ENCODE peak calls at places on chromosomes 13 and 19, in eight cellular contexts. N is central memory CD4-positive, alpha-beta T cell; U is cardiac fibroblast; O is activated T-cell treated with anti-CD3 and anti-CD28 coated beads for 1 hour; V is erythroblast; E is iris pigment epithelial cell; S is WTC11; B is stimulated activated naive B cell treated with anti-CD40 and anti-IgM and Interleukin-4, amounts not matched to agents 10 μg/mL and 1 μg/mL and 100 μg/mL, for 72 hours. W is an unnamed sample.

GRCh38 chr19:32819415-32820400 is 49.9 kb downstream of the SLC7A9 start:
- DNase-seq in E (no peak), N (no peak), O (no peak), B (peak; percentile 4), U (no peak), S (no peak), V (no peak), W (no peak)

GRCh38 chr19:35236638-35237400 is 8.3 kb upstream of the FAM187B start:
- DNase-seq in U (no peak), V (no peak), B (no peak), O (no peak), N (no peak), S (no peak), E (no peak), W (no peak)

GRCh38 chr19:41540041-41540695 is 35.8 kb upstream of the CEACAM21 start:
- DNase-seq in B (no peak), O (no peak), E (no peak), S (no peak), N (no peak), U (no peak), V (no peak), W (no peak)

GRCh38 chr19:53662209-53662608 is 30.4 kb downstream of the DPRX start:
- DNase-seq in U (no peak), E (no peak), N (no peak), B (no peak), O (no peak), S (no peak), V (no peak), W (no peak)

GRCh38 chr13:23656637-23657036 is 86.4 kb downstream of the TNFRSF19 start:
- DNase-seq in N (no peak), U (peak; percentile 51), O (no peak), S (no peak), B (no peak), E (peak; percentile 78), V (no peak), W (no peak)

GRCh38 chr19:43711751-43712355 is 4.0 kb upstream of the IRGC start:
- DNase-seq in U (no peak), N (no peak), B (no peak), V (no peak), E (no peak), O (no peak), S (no peak), W (no peak)

GRCh38 chr13:109212630-109213029 is 573.8 kb downstream of the IRS2 start:
- DNase-seq in V (no peak), O (no peak), S (no peak), U (no peak), B (no peak), E (no peak), N (no peak), W (no peak)

GRCh38 chr19:37551123-37551993 is 43.2 kb downstream of the ZNF571 start:
- DNase-seq in B (peak; percentile 79), N (peak; percentile 73), S (peak; percentile 49), U (peak; percentile 73), V (peak; percentile 73), O (peak; percentile 7), E (peak; percentile 71), W (peak; percentile 44)

GRCh38 chr19:31586282-31586681 is 237.0 kb upstream of the TSHZ3 start:
- DNase-seq in B (no peak), N (no peak), S (no peak), V (no peak), E (peak; percentile 10), U (no peak), O (no peak), W (no peak)

GRCh38 chr13:50277906-50278305 is 262.7 kb downstream of the KCNRG start:
- DNase-seq in U (no peak), N (no peak), V (no peak), E (no peak), O (no peak), B (no peak), S (no peak), W (no peak)

GRCh38 chr13:36360863-36361262 is 14.7 kb upstream of the SPART start:
- DNase-seq in B (no peak), O (no peak), V (no peak), N (no peak), E (no peak), U (no peak), S (no peak), W (no peak)

GRCh38 chr19:676343-677105 is at the start of gene FSTL3:
- DNase-seq in N (no peak), V (no peak), B (no peak), U (peak; percentile 47), O (no peak), E (peak; percentile 24), S (no peak), W (no peak)

GRCh38 chr19:10074153-10074552 is 12.0 kb upstream of the SHFL start:
- DNase-seq in U (peak; percentile 27), O (peak; percentile 18), B (no peak), V (peak; percentile 74), E (peak; percentile 38), N (peak; percentile 56), S (no peak), W (peak; percentile 34)

GRCh38 chr13:41544824-41545707 is 87.7 kb downstream of the RGCC start:
- DNase-seq in E (peak; percentile 32), N (no peak), S (no peak), V (no peak), U (no peak), O (no peak), B (no peak), W (no peak)

GRCh38 chr13:60613080-60613479 is 216.1 kb downstream of the TDRD3 start:
- DNase-seq in B (no peak), V (no peak), S (no peak), E (no peak), U (no peak), N (no peak), O (no peak), W (no peak)

GRCh38 chr13:94232161-94232560 is 247.3 kb downstream of the DCT start:
- DNase-seq in B (no peak), O (no peak), N (no peak), V (no peak), E (no peak), S (no peak), U (no peak), W (no peak)

GRCh38 chr19:45428385-45429231 is 4.9 kb upstream of the ERCC1 start:
- DNase-seq in E (no peak), B (no peak), O (no peak), V (peak; percentile 51), S (peak; percentile 78), U (peak; percentile 59), N (no peak), W (no peak)

GRCh38 chr13:100131863-100132574 is 43.1 kb downstream of the PCCA start:
- DNase-seq in N (no peak), V (peak; percentile 2), E (peak; percentile 98), S (no peak), O (no peak), U (peak; percentile 70), B (peak; percentile 39), W (no peak)

GRCh38 chr19:13132471-13133166 is 14.6 kb downstream of the NACC1 start:
- DNase-seq in V (peak; percentile 46), U (peak; percentile 36), S (no peak), B (no peak), N (peak; percentile 55), E (peak; percentile 86), O (peak; percentile 36), W (no peak)

GRCh38 chr19:44346556-44346955 is 9.9 kb downstream of the ZNF112 start:
- DNase-seq in B (no peak), U (no peak), E (no peak), O (no peak), V (no peak), N (no peak), S (no peak), W (no peak)

GRCh38 chr13:25687622-25688225 is 315.9 kb downstream of the ATP8A2 start:
- DNase-seq in V (no peak), N (no peak), S (no peak), U (peak; percentile 6), B (no peak), O (no peak), E (peak; percentile 2), W (no peak)

GRCh38 chr13:75418997-75419396 is 63.0 kb downstream of the TBC1D4 start:
- DNase-seq in B (no peak), U (peak; percentile 64), E (peak; percentile 61), N (no peak), V (no peak), O (no peak), S (no peak), W (no peak)

GRCh38 chr13:42022796-42023493 is 25.5 kb upstream of the DGKH start:
- DNase-seq in E (no peak), U (peak; percentile 8), O (no peak), B (no peak), S (no peak), V (no peak), N (no peak), W (no peak)

GRCh38 chr13:39321578-39321977 is 281.4 kb downstream of the LHFPL6 start:
- DNase-seq in S (no peak), E (peak; percentile 37), B (no peak), U (peak; percentile 82), V (no peak), O (no peak), N (no peak), W (no peak)

GRCh38 chr19:6015841-6016545 is 38.1 kb upstream of the RANBP3 start:
- DNase-seq in V (no peak), U (no peak), O (no peak), E (no peak), S (no peak), N (no peak), B (no peak), W (no peak)

GRCh38 chr13:31815361-31816144 is 76.2 kb downstream of the RXFP2 start:
- DNase-seq in U (no peak), B (no peak), V (no peak), S (no peak), E (no peak), N (no peak), O (no peak), W (no peak)

GRCh38 chr13:113746671-113747070 is 12.4 kb upstream of the TMEM255B start:
- DNase-seq in N (no peak), U (no peak), S (no peak), V (no peak), E (no peak), O (no peak), B (no peak), W (no peak)

GRCh38 chr13:73399347-73400216 is 340.8 kb downstream of the KLF5 start:
- DNase-seq in U (no peak), N (no peak), S (no peak), B (no peak), V (no peak), E (no peak), O (no peak), W (no peak)

GRCh38 chr19:14395710-14396338 is 14.6 kb downstream of the ADGRE5 start:
- DNase-seq in S (no peak), O (no peak), B (no peak), E (no peak), N (no peak), U (no peak), V (no peak), W (no peak)

GRCh38 chr19:7349961-7350711 is 1.4 kb downstream of the ARHGEF18 start:
- DNase-seq in V (no peak), B (no peak), U (no peak), S (no peak), N (peak; percentile 71), E (no peak), O (peak; percentile 50), W (peak; percentile 20)

GRCh38 chr13:103388839-103389238 is 322.6 kb upstream of the SLC10A2 start:
- DNase-seq in B (no peak), S (no peak), U (no peak), E (no peak), N (no peak), O (no peak), V (no peak), W (no peak)

GRCh38 chr19:28074773-28075172 is 1138.2 kb downstream of the UQCRFS1 start:
- DNase-seq in V (no peak), S (no peak), E (no peak), B (no peak), O (no peak), U (no peak), N (no peak), W (no peak)

GRCh38 chr13:31213681-31214289 is 14.0 kb downstream of the B3GLCT start:
- DNase-seq in B (no peak), N (no peak), V (peak; percentile 39), O (no peak), U (no peak), E (peak; percentile 21), S (no peak), W (no peak)